ENCODE peak calls at places on chromosomes 4 and X, in ten cellular contexts. O is cardiac muscle cell; T is mucosa of gallbladder; H is germinal center; Y is C1 segment of cervical spinal cord; K is naive thymus-derived CD4-positive, alpha-beta T cell; L is fibroblast of the aortic adventitia; V is amygdala; N is adrenal gland; Q is GM23338. C is an unnamed sample.

GRCh38 chr4:54986095-54986846 is 139.1 kb downstream of the KDR start:
- DNase-seq in V (no peak), N (no peak), T (no peak), L (no peak), K (no peak), O (no peak), Y (no peak), H (no peak), Q (peak; percentile 83), C (no peak)

GRCh38 chr4:186627226-186627865 is 72.0 kb upstream of the MTNR1A start:
- DNase-seq in T (no peak), V (no peak), Y (no peak), O (no peak), K (no peak), Q (peak; percentile 23), N (no peak), L (no peak), H (no peak), C (no peak)

GRCh38 chr4:1380368-1381151 is 25.7 kb downstream of the NKX1-1 start:
- DNase-seq in H (no peak), T (no peak), Q (no peak), L (no peak), Y (no peak), N (no peak), V (no peak), O (no peak), K (no peak), C (no peak)

GRCh38 chr4:142128529-142128928 is 492.1 kb downstream of the IL15 start:
- DNase-seq in N (peak; percentile 28), Q (peak; percentile 7), O (no peak), V (no peak), K (no peak), H (no peak), L (peak; percentile 53), T (no peak), Y (no peak), C (no peak)

GRCh38 chr4:7939377-7940108 is at the start of gene AFAP1:
- DNase-seq in N (peak; percentile 74), T (peak; percentile 82), K (peak; percentile 84), Y (peak; percentile 54), V (peak; percentile 72), H (peak; percentile 95), O (peak; percentile 96), Q (peak; percentile 96), L (peak; percentile 78), C (peak; percentile 68)

GRCh38 chr4:6546681-6547447 is 28.1 kb upstream of the MAN2B2 start:
- DNase-seq in T (peak; percentile 39), V (peak; percentile 41), N (peak; percentile 52), O (peak; percentile 90), Y (peak; percentile 11), Q (peak; percentile 94), K (peak; percentile 13), H (peak; percentile 64), L (peak; percentile 80), C (peak; percentile 51)

GRCh38 chrX:132270699-132271098 is 51.5 kb upstream of the RAP2C start:
- DNase-seq in Y (no peak), H (no peak), V (no peak), O (no peak), L (peak; percentile 97), T (peak; percentile 25), K (no peak), N (no peak), Q (no peak), C (no peak)

GRCh38 chr4:19888587-19888986 is 363.1 kb upstream of the SLIT2 start:
- DNase-seq in N (no peak), L (no peak), T (no peak), Q (peak; percentile 3), H (no peak), V (no peak), K (no peak), Y (no peak), O (no peak), C (no peak)

GRCh38 chr4:158002203-158002602 is 170.6 kb downstream of the GASK1B start:
- DNase-seq in N (no peak), Y (no peak), H (no peak), Q (no peak), O (no peak), V (no peak), K (no peak), T (no peak), L (no peak), C (no peak)

GRCh38 chr4:114659386-114660008 is 60.9 kb downstream of the UGT8 start:
- DNase-seq in N (peak; percentile 45), O (peak; percentile 80), V (peak; percentile 70), Y (peak; percentile 48), L (peak; percentile 74), Q (peak; percentile 90), K (no peak), T (peak; percentile 62), H (peak; percentile 57), C (peak; percentile 73)

GRCh38 chrX:50707376-50707775 is 106.6 kb downstream of the SHROOM4 start:
- DNase-seq in T (no peak), V (no peak), L (no peak), H (no peak), K (no peak), Q (no peak), N (no peak), O (no peak), Y (no peak), C (no peak)

GRCh38 chrX:44025611-44026010 is 52.4 kb upstream of the NDP start:
- DNase-seq in L (peak; percentile 44), H (no peak), V (no peak), K (no peak), Q (no peak), O (no peak), N (no peak), Y (no peak), T (no peak), C (no peak)

GRCh38 chrX:154028502-154029184 is 8.9 kb upstream of the IRAK1 start:
- DNase-seq in H (no peak), Y (no peak), K (no peak), V (no peak), O (no peak), Q (no peak), T (no peak), L (no peak), N (no peak), C (no peak)

GRCh38 chr4:161604516-161605300 is 559.1 kb downstream of the FSTL5 start:
- DNase-seq in L (no peak), Y (peak; percentile 2), O (no peak), N (no peak), V (no peak), Q (no peak), H (no peak), K (no peak), T (no peak), C (no peak)

GRCh38 chrX:47992093-47992375 is 11.8 kb downstream of the ZNF182 start:
- DNase-seq in V (no peak), L (no peak), K (no peak), H (no peak), Q (no peak), T (no peak), N (no peak), O (no peak), Y (no peak), C (no peak)

GRCh38 chr4:3858046-3858730 is 92.0 kb downstream of the ADRA2C start:
- DNase-seq in O (no peak), H (no peak), Y (no peak), Q (peak; percentile 57), K (no peak), T (no peak), L (no peak), V (no peak), N (no peak), C (no peak)